ENCODE peak calls at places on chromosome 20, in four cellular contexts. One of them, this sample, is unnamed.

GRCh38 chr20:54015496-54015895 is 54.9 kb downstream of the BCAS1 start:
- DNase-seq in A549: no peak
- DNase-seq in HepG2: no peak
- DNase-seq in K562: no peak
- DNase-seq in this sample: no peak

GRCh38 chr20:8394308-8394945 is 262.4 kb downstream of the PLCB1 start:
- DNase-seq in A549: no peak
- DNase-seq in HepG2: no peak
- DNase-seq in K562: no peak
- DNase-seq in this sample: no peak

GRCh38 chr20:10090588-10091166 is 55.9 kb downstream of the ANKEF1 start:
- DNase-seq in A549: peak
- DNase-seq in HepG2: peak
- DNase-seq in K562: peak
- DNase-seq in this sample: peak

GRCh38 chr20:9235518-9235917 is 166.6 kb downstream of the PLCB4 start:
- DNase-seq in A549: peak
- DNase-seq in HepG2: no peak
- DNase-seq in K562: no peak
- DNase-seq in this sample: no peak

GRCh38 chr20:8662433-8662954 is 406.4 kb upstream of the PLCB4 start:
- DNase-seq in A549: no peak
- DNase-seq in HepG2: no peak
- DNase-seq in K562: no peak
- DNase-seq in this sample: no peak

GRCh38 chr20:8967641-8968245 is 101.1 kb upstream of the PLCB4 start:
- DNase-seq in A549: no peak
- DNase-seq in HepG2: no peak
- DNase-seq in K562: no peak
- DNase-seq in this sample: no peak

GRCh38 chr20:13220857-13221297 is at the start of gene ISM1:
- DNase-seq in A549: peak
- DNase-seq in HepG2: no peak
- DNase-seq in K562: no peak
- DNase-seq in this sample: peak

GRCh38 chr20:45392733-45393132 is 14.6 kb upstream of the TP53TG5 start:
- DNase-seq in A549: no peak
- DNase-seq in HepG2: no peak
- DNase-seq in K562: no peak
- DNase-seq in this sample: no peak

GRCh38 chr20:49877254-49877990 is 37.9 kb downstream of the SPATA2 start:
- DNase-seq in A549: no peak
- DNase-seq in HepG2: no peak
- DNase-seq in K562: no peak
- DNase-seq in this sample: no peak

GRCh38 chr20:46984391-46984790 is 89.7 kb downstream of the EYA2 start:
- DNase-seq in A549: no peak
- DNase-seq in HepG2: no peak
- DNase-seq in K562: no peak
- DNase-seq in this sample: no peak

GRCh38 chr20:40582531-40582930 is 106.5 kb downstream of the MAFB start:
- DNase-seq in A549: no peak
- DNase-seq in HepG2: peak
- DNase-seq in K562: no peak
- DNase-seq in this sample: no peak

GRCh38 chr20:63706852-63707557 is 771 bp downstream of the ARFRP1 start:
- DNase-seq in A549: peak
- DNase-seq in HepG2: peak
- DNase-seq in K562: peak
- DNase-seq in this sample: peak

GRCh38 chr20:63704749-63705117 is 3.0 kb downstream of the ARFRP1 start:
- DNase-seq in A549: no peak
- DNase-seq in HepG2: no peak
- DNase-seq in K562: no peak
- DNase-seq in this sample: no peak

GRCh38 chr20:63705232-63706026 is 2.3 kb downstream of the ARFRP1 start:
- DNase-seq in A549: no peak
- DNase-seq in HepG2: no peak
- DNase-seq in K562: no peak
- DNase-seq in this sample: no peak

GRCh38 chr20:63707558-63708300 is at the start of the genes ARFRP1 and ZGPAT:
- DNase-seq in A549: peak
- DNase-seq in HepG2: peak
- DNase-seq in K562: peak
- DNase-seq in this sample: peak

GRCh38 chr20:63706027-63706695 is 1.6 kb downstream of the ARFRP1 start:
- DNase-seq in A549: no peak
- DNase-seq in HepG2: no peak
- DNase-seq in K562: no peak
- DNase-seq in this sample: no peak
- TF ChIP-seq NR3C1 in A549: no peak
- TF ChIP-seq NR3C1 in HepG2: no peak
- TF ChIP-seq NR3C1 in K562: no peak
- TF ChIP-seq NR3C1 in this sample: no peak

GRCh38 chr20:59050437-59050836 is 7.9 kb upstream of the PRELID3B start:
- DNase-seq in A549: no peak
- DNase-seq in HepG2: no peak
- DNase-seq in K562: no peak
- DNase-seq in this sample: no peak

GRCh38 chr20:59048681-59049030 is 6.1 kb upstream of the PRELID3B start:
- DNase-seq in A549: no peak
- DNase-seq in HepG2: no peak
- DNase-seq in K562: no peak
- DNase-seq in this sample: no peak

GRCh38 chr20:59046862-59047261 is 4.3 kb upstream of the PRELID3B start:
- DNase-seq in A549: no peak
- DNase-seq in HepG2: no peak
- DNase-seq in K562: no peak
- DNase-seq in this sample: no peak

GRCh38 chr20:59044796-59045195 is 2.2 kb upstream of the PRELID3B start:
- DNase-seq in A549: no peak
- DNase-seq in HepG2: no peak
- DNase-seq in K562: no peak
- DNase-seq in this sample: no peak

DNA sequence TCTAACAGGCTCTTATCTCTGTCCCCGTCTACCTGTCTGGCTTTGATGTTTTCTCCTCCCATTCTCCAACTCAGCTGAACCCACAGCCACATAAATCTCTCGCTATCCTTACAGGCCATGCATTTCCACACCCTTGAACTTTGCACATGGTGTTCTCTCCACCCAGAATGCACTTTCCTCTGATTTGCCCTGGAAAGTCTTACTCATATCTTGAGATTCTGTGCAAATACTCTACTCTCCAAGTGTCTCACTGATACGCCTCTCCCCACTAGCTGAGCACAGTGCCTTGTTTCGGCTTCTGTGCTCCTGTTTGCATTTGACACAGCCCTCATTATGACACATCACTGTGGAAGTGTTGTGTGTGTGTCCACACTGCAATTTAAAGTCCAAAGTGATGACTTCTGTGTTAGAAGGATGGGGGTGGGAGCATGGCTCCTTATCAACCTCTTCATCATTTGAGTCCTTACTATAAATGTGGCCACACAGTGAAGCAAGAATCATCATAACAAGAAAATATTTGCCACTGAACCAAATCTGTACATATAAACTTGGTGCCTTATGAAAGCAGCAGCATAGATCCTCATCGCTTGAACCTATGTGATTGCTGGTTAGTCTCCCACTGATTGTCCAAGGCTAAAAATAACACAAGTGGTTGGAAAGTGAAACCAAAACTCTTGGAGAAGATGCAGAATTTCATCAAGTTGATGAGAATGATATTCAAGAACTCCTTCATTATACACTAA is 5.5 kb upstream of the PRELID3B start:
- DNase-seq in A549: peak
- DNase-seq in HepG2: peak
- DNase-seq in K562: peak
- DNase-seq in this sample: no peak
- TF ChIP-seq NR3C1 in A549: no peak
- TF ChIP-seq NR3C1 in HepG2: no peak
- TF ChIP-seq NR3C1 in K562: no peak
- TF ChIP-seq NR3C1 in this sample: no peak

DNA sequence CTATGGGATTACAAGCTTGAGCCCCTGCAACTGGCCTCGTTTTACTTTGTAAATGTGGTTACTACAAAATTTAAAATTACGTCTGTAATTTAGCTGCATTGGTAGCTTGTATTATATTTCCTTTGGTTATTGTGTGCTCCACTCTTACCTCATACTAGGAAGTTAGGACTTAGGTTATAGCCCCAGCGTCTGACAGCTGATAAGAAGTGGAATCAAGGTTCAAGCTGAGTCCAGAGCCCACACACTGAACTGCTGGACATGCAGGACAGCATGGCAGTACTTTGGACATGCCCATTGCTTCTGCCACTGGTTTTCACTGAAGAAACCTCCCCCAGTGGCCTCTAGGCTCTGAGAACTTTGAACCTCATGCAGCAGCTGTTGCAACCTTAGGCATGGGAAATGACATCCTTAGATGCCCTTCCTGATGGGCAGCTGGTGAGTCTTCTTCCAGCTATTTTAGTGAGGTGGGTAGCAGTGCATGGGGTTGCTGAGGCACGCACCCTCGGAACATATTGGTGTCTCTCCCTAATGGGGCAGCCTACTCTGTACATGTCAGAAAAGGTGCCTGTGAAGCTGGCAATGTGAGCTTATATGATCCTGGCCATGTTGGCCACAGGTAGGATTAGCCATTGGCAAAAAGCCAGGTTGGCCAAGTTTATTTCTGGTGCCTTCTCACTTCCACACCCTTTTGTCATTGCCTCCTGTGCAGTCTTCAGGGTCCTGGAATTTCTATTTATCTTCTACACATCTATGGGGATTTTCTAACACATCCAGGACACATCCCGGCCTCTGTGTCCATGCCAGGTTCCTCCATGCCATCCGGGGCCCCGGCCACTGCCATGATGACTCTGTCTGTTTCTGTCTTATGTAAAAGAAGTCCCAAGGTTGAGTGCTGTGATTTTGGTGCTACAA is 85.3 kb downstream of the CDS2 start:
- DNase-seq in A549: no peak
- DNase-seq in HepG2: peak
- DNase-seq in K562: no peak
- DNase-seq in this sample: no peak
- TF ChIP-seq NR3C1 in A549: no peak
- TF ChIP-seq NR3C1 in HepG2: no peak
- TF ChIP-seq NR3C1 in K562: no peak
- TF ChIP-seq NR3C1 in this sample: no peak

GRCh38 chr20:18677126-18677525 is 89.3 kb downstream of the DTD1 start:
- DNase-seq in A549: no peak
- DNase-seq in HepG2: no peak
- DNase-seq in K562: no peak
- DNase-seq in this sample: no peak

GRCh38 chr20:18678599-18678998 is 90.7 kb downstream of the DTD1 start:
- DNase-seq in A549: no peak
- DNase-seq in HepG2: no peak
- DNase-seq in K562: no peak
- DNase-seq in this sample: no peak

GRCh38 chr20:18679020-18679419 is 91.2 kb downstream of the DTD1 start:
- DNase-seq in A549: peak
- DNase-seq in HepG2: no peak
- DNase-seq in K562: no peak
- DNase-seq in this sample: no peak

GRCh38 chr20:18672826-18673225 is 85.0 kb downstream of the DTD1 start:
- DNase-seq in A549: no peak
- DNase-seq in HepG2: no peak
- DNase-seq in K562: no peak
- DNase-seq in this sample: no peak

GRCh38 chr20:18676366-18676765 is 88.5 kb downstream of the DTD1 start:
- DNase-seq in A549: no peak
- DNase-seq in HepG2: no peak
- DNase-seq in K562: no peak
- DNase-seq in this sample: no peak
- TF ChIP-seq NR3C1 in A549: no peak
- TF ChIP-seq NR3C1 in HepG2: no peak
- TF ChIP-seq NR3C1 in K562: no peak
- TF ChIP-seq NR3C1 in this sample: no peak

DNA sequence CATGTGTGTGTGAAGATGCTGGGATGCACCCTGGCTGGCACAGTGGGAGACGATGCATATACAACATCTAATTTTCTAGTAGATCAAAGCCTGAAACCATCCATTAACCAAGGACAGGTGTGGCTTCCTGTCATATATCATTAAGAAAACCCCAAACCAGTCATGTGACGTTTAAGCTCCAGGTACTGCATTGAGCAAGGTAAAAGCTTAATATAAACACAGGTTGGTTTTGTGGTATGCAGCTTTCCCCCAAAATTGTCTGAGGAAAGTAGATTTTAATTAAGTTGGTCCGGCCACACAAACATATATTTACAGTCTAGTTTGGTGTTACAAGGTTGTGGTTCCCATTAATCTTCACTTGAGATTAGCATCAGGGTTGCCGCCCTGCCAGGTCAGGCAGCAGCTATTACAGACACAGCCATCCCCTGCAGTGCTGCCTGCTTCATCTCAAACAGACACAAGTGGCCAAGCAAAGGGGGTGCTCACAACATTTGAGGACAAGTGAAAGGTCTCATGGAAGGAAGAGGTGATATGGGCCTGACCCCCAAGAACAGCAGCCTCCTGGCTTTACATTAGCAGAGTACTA is 48.6 kb upstream of the NAA20 start:
- DNase-seq in A549: no peak
- DNase-seq in HepG2: no peak
- DNase-seq in K562: no peak
- DNase-seq in this sample: no peak
- TF ChIP-seq NR3C1 in A549: no peak
- TF ChIP-seq NR3C1 in HepG2: no peak
- TF ChIP-seq NR3C1 in K562: no peak
- TF ChIP-seq NR3C1 in this sample: no peak

DNA sequence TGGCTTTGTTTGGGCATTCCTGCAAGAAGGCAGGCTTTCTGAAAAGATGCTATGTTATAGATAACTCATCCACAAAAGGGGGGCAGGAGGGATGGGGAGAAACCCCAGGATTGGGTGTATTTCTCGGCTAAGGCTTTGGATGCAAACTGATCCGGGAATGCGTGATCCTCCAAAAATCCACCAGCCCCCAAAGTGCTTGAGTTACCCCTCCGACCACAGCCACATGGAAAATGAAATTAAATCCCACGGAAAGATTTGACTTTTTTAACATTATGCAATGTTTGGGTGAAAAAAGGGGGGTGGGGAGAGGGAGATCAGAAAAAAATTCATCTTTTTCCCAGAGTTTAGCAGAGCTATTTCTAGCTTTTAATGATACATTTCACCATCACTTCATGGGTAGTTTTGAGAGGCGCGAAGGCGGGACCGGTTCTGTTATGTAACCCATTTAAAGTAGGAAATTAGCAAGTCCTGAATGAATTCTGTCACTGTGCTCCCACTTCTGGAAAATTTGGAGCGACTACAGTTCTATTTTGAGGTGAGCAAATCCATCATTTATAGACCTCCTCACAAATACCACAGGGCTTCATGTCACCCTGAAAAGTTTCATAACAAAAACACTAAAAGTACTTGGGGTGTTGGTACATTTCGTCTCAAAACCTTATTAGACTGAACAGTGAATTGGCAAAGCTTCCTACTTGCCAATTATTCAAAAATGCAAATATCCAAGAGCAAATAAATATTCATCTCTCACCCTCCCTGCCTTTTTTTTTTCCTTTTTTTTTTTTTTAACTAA is 51.9 kb upstream of the NFATC2 start:
- DNase-seq in A549: no peak
- DNase-seq in HepG2: no peak
- DNase-seq in K562: no peak
- DNase-seq in this sample: no peak
- TF ChIP-seq NR3C1 in A549: no peak
- TF ChIP-seq NR3C1 in HepG2: no peak
- TF ChIP-seq NR3C1 in K562: no peak
- TF ChIP-seq NR3C1 in this sample: no peak

GRCh38 chr20:36847710-36848040 is 28.3 kb upstream of the TLDC2 start:
- DNase-seq in A549: no peak
- DNase-seq in HepG2: no peak
- DNase-seq in K562: no peak
- DNase-seq in this sample: no peak
- TF ChIP-seq NR3C1 in A549: no peak
- TF ChIP-seq NR3C1 in HepG2: no peak
- TF ChIP-seq NR3C1 in K562: no peak
- TF ChIP-seq NR3C1 in this sample: no peak

This sample was measured in WTC11.